ENCODE peak calls at places on chromosomes 12 and 14, in nine cellular contexts. One of them, this sample, is unnamed.

GRCh38 chr12:130826151-130826801 is 12.8 kb downstream of the STX2 start:
- DNase-seq in T-helper 1 cell: peak; percentile 53
- DNase-seq in heart right ventricle: no peak
- DNase-seq in Ammon's horn: no peak
- DNase-seq in kidney glomerular epithelial cell: peak; percentile 10
- DNase-seq in CD8-positive, alpha-beta memory T cell: peak; percentile 67
- DNase-seq in GM12878: no peak
- DNase-seq in midbrain: peak; percentile 28
- DNase-seq in globus pallidus: no peak
- DNase-seq in this sample: no peak

GRCh38 chr14:54109521-54110120 is 153.0 kb upstream of the BMP4 start:
- DNase-seq in T-helper 1 cell: no peak
- DNase-seq in heart right ventricle: no peak
- DNase-seq in Ammon's horn: no peak
- DNase-seq in kidney glomerular epithelial cell: no peak
- DNase-seq in CD8-positive, alpha-beta memory T cell: no peak
- DNase-seq in GM12878: no peak
- DNase-seq in midbrain: no peak
- DNase-seq in globus pallidus: no peak
- DNase-seq in this sample: no peak

GRCh38 chr14:105392161-105393090 is 5.9 kb upstream of the TEX22 start:
- DNase-seq in T-helper 1 cell: no peak
- DNase-seq in heart right ventricle: no peak
- DNase-seq in Ammon's horn: no peak
- DNase-seq in kidney glomerular epithelial cell: no peak
- DNase-seq in CD8-positive, alpha-beta memory T cell: no peak
- DNase-seq in GM12878: no peak
- DNase-seq in midbrain: no peak
- DNase-seq in globus pallidus: no peak
- DNase-seq in this sample: no peak

GRCh38 chr14:71400821-71401447 is 493.7 kb downstream of the PCNX1 start:
- DNase-seq in T-helper 1 cell: no peak
- DNase-seq in heart right ventricle: no peak
- DNase-seq in Ammon's horn: no peak
- DNase-seq in kidney glomerular epithelial cell: no peak
- DNase-seq in CD8-positive, alpha-beta memory T cell: no peak
- DNase-seq in GM12878: peak; percentile 40
- DNase-seq in midbrain: no peak
- DNase-seq in globus pallidus: no peak
- DNase-seq in this sample: no peak

GRCh38 chr14:61444215-61444768 is 122.9 kb downstream of the PRKCH start:
- DNase-seq in T-helper 1 cell: peak; percentile 50
- DNase-seq in heart right ventricle: no peak
- DNase-seq in Ammon's horn: no peak
- DNase-seq in kidney glomerular epithelial cell: no peak
- DNase-seq in CD8-positive, alpha-beta memory T cell: peak; percentile 65
- DNase-seq in GM12878: no peak
- DNase-seq in midbrain: no peak
- DNase-seq in globus pallidus: no peak
- DNase-seq in this sample: no peak

GRCh38 chr14:53953828-53954550 is 2.6 kb downstream of the BMP4 start:
- DNase-seq in T-helper 1 cell: no peak
- DNase-seq in heart right ventricle: peak; percentile 41
- DNase-seq in Ammon's horn: no peak
- DNase-seq in kidney glomerular epithelial cell: peak; percentile 25
- DNase-seq in CD8-positive, alpha-beta memory T cell: no peak
- DNase-seq in GM12878: no peak
- DNase-seq in midbrain: peak; percentile 2
- DNase-seq in globus pallidus: peak; percentile 12
- DNase-seq in this sample: peak; percentile 38

GRCh38 chr12:95959107-95959506 is 16.0 kb downstream of the AMDHD1 start:
- DNase-seq in T-helper 1 cell: no peak
- DNase-seq in heart right ventricle: no peak
- DNase-seq in Ammon's horn: no peak
- DNase-seq in kidney glomerular epithelial cell: no peak
- DNase-seq in CD8-positive, alpha-beta memory T cell: no peak
- DNase-seq in GM12878: no peak
- DNase-seq in midbrain: no peak
- DNase-seq in globus pallidus: no peak
- DNase-seq in this sample: no peak

GRCh38 chr12:46998811-46999368 is 80.5 kb upstream of the PCED1B start:
- DNase-seq in T-helper 1 cell: no peak
- DNase-seq in heart right ventricle: no peak
- DNase-seq in Ammon's horn: no peak
- DNase-seq in kidney glomerular epithelial cell: peak; percentile 81
- DNase-seq in CD8-positive, alpha-beta memory T cell: no peak
- DNase-seq in GM12878: no peak
- DNase-seq in midbrain: no peak
- DNase-seq in globus pallidus: no peak
- DNase-seq in this sample: no peak

GRCh38 chr12:52171950-52172512 is 19.8 kb downstream of the KRT80 start:
- DNase-seq in T-helper 1 cell: no peak
- DNase-seq in heart right ventricle: no peak
- DNase-seq in Ammon's horn: no peak
- DNase-seq in kidney glomerular epithelial cell: no peak
- DNase-seq in CD8-positive, alpha-beta memory T cell: no peak
- DNase-seq in GM12878: no peak
- DNase-seq in midbrain: no peak
- DNase-seq in globus pallidus: no peak
- DNase-seq in this sample: no peak

GRCh38 chr12:79531547-79531946 is 159.2 kb downstream of the PAWR start:
- DNase-seq in T-helper 1 cell: no peak
- DNase-seq in heart right ventricle: no peak
- DNase-seq in Ammon's horn: no peak
- DNase-seq in kidney glomerular epithelial cell: peak; percentile 86
- DNase-seq in CD8-positive, alpha-beta memory T cell: no peak
- DNase-seq in GM12878: no peak
- DNase-seq in midbrain: no peak
- DNase-seq in globus pallidus: no peak
- DNase-seq in this sample: no peak

GRCh38 chr12:28771961-28772360 is 377.1 kb upstream of the FAR2 start:
- DNase-seq in T-helper 1 cell: no peak
- DNase-seq in heart right ventricle: no peak
- DNase-seq in Ammon's horn: no peak
- DNase-seq in kidney glomerular epithelial cell: no peak
- DNase-seq in CD8-positive, alpha-beta memory T cell: no peak
- DNase-seq in GM12878: no peak
- DNase-seq in midbrain: no peak
- DNase-seq in globus pallidus: no peak
- DNase-seq in this sample: no peak

GRCh38 chr14:59075503-59075902 is 113.0 kb upstream of the DAAM1 start:
- DNase-seq in T-helper 1 cell: no peak
- DNase-seq in heart right ventricle: no peak
- DNase-seq in Ammon's horn: no peak
- DNase-seq in kidney glomerular epithelial cell: no peak
- DNase-seq in CD8-positive, alpha-beta memory T cell: no peak
- DNase-seq in GM12878: no peak
- DNase-seq in midbrain: no peak
- DNase-seq in globus pallidus: no peak
- DNase-seq in this sample: no peak

GRCh38 chr12:42299392-42300308 is 26.2 kb downstream of the ZCRB1 start:
- DNase-seq in T-helper 1 cell: no peak
- DNase-seq in heart right ventricle: no peak
- DNase-seq in Ammon's horn: no peak
- DNase-seq in kidney glomerular epithelial cell: peak; percentile 7
- DNase-seq in CD8-positive, alpha-beta memory T cell: no peak
- DNase-seq in GM12878: peak; percentile 97
- DNase-seq in midbrain: no peak
- DNase-seq in globus pallidus: no peak
- DNase-seq in this sample: no peak

GRCh38 chr14:76955575-76956252 is 72.8 kb downstream of the IRF2BPL start:
- DNase-seq in T-helper 1 cell: peak; percentile 57
- DNase-seq in heart right ventricle: peak; percentile 41
- DNase-seq in Ammon's horn: peak; percentile 60
- DNase-seq in kidney glomerular epithelial cell: peak; percentile 52
- DNase-seq in CD8-positive, alpha-beta memory T cell: peak; percentile 76
- DNase-seq in GM12878: peak; percentile 66
- DNase-seq in midbrain: peak; percentile 62
- DNase-seq in globus pallidus: no peak
- DNase-seq in this sample: no peak

GRCh38 chr14:103103461-103104388 is 9.2 kb downstream of the EXOC3L4 start:
- DNase-seq in T-helper 1 cell: no peak
- DNase-seq in heart right ventricle: no peak
- DNase-seq in Ammon's horn: no peak
- DNase-seq in kidney glomerular epithelial cell: no peak
- DNase-seq in CD8-positive, alpha-beta memory T cell: no peak
- DNase-seq in GM12878: no peak
- DNase-seq in midbrain: no peak
- DNase-seq in globus pallidus: no peak
- DNase-seq in this sample: no peak

GRCh38 chr12:52521175-52521574 is 981 bp upstream of the KRT5 start:
- DNase-seq in T-helper 1 cell: no peak
- DNase-seq in heart right ventricle: no peak
- DNase-seq in Ammon's horn: no peak
- DNase-seq in kidney glomerular epithelial cell: no peak
- DNase-seq in CD8-positive, alpha-beta memory T cell: no peak
- DNase-seq in GM12878: no peak
- DNase-seq in midbrain: no peak
- DNase-seq in globus pallidus: no peak
- DNase-seq in this sample: peak; percentile 85

GRCh38 chr14:50308363-50308762 is 3.7 kb downstream of the L2HGDH start:
- DNase-seq in T-helper 1 cell: no peak
- DNase-seq in heart right ventricle: no peak
- DNase-seq in Ammon's horn: no peak
- DNase-seq in kidney glomerular epithelial cell: no peak
- DNase-seq in CD8-positive, alpha-beta memory T cell: no peak
- DNase-seq in GM12878: no peak
- DNase-seq in midbrain: no peak
- DNase-seq in globus pallidus: no peak
- DNase-seq in this sample: no peak

GRCh38 chr14:105910426-105910825 is 384.0 kb downstream of the TMEM121 start:
- DNase-seq in T-helper 1 cell: no peak
- DNase-seq in heart right ventricle: no peak
- DNase-seq in Ammon's horn: no peak
- DNase-seq in kidney glomerular epithelial cell: no peak
- DNase-seq in CD8-positive, alpha-beta memory T cell: no peak
- DNase-seq in GM12878: no peak
- DNase-seq in midbrain: no peak
- DNase-seq in globus pallidus: no peak
- DNase-seq in this sample: no peak

GRCh38 chr12:88579941-88580871 is at the start of gene KITLG:
- DNase-seq in T-helper 1 cell: no peak
- DNase-seq in heart right ventricle: peak; percentile 83
- DNase-seq in Ammon's horn: peak; percentile 79
- DNase-seq in kidney glomerular epithelial cell: peak; percentile 78
- DNase-seq in CD8-positive, alpha-beta memory T cell: no peak
- DNase-seq in GM12878: no peak
- DNase-seq in midbrain: peak; percentile 53
- DNase-seq in globus pallidus: peak; percentile 37
- DNase-seq in this sample: peak; percentile 76

GRCh38 chr12:105933671-105934665 is 204.8 kb downstream of the NUAK1 start:
- DNase-seq in T-helper 1 cell: no peak
- DNase-seq in heart right ventricle: peak; percentile 12
- DNase-seq in Ammon's horn: no peak
- DNase-seq in kidney glomerular epithelial cell: peak; percentile 72
- DNase-seq in CD8-positive, alpha-beta memory T cell: no peak
- DNase-seq in GM12878: no peak
- DNase-seq in midbrain: no peak
- DNase-seq in globus pallidus: no peak
- DNase-seq in this sample: peak; percentile 92

GRCh38 chr12:120132863-120133385 is 16.4 kb upstream of the RAB35 start:
- DNase-seq in T-helper 1 cell: no peak
- DNase-seq in heart right ventricle: no peak
- DNase-seq in Ammon's horn: no peak
- DNase-seq in kidney glomerular epithelial cell: no peak
- DNase-seq in CD8-positive, alpha-beta memory T cell: no peak
- DNase-seq in GM12878: peak; percentile 92
- DNase-seq in midbrain: no peak
- DNase-seq in globus pallidus: no peak
- DNase-seq in this sample: no peak

GRCh38 chr12:1797011-1797901 is 23.1 kb upstream of the LRTM2 start:
- DNase-seq in T-helper 1 cell: peak; percentile 43
- DNase-seq in heart right ventricle: peak; percentile 50
- DNase-seq in Ammon's horn: no peak
- DNase-seq in kidney glomerular epithelial cell: no peak
- DNase-seq in CD8-positive, alpha-beta memory T cell: peak; percentile 45
- DNase-seq in GM12878: no peak
- DNase-seq in midbrain: no peak
- DNase-seq in globus pallidus: no peak
- DNase-seq in this sample: no peak

GRCh38 chr12:4700621-4701026 is 19.6 kb upstream of the GALNT8 start:
- DNase-seq in T-helper 1 cell: no peak
- DNase-seq in heart right ventricle: peak; percentile 48
- DNase-seq in Ammon's horn: peak; percentile 66
- DNase-seq in kidney glomerular epithelial cell: no peak
- DNase-seq in CD8-positive, alpha-beta memory T cell: no peak
- DNase-seq in GM12878: no peak
- DNase-seq in midbrain: no peak
- DNase-seq in globus pallidus: peak; percentile 54
- DNase-seq in this sample: no peak